ENCODE peak calls at places on chromosomes 6 and 20, in ten cellular contexts. O is IMR-90, H is body of pancreas, U is heart left ventricle, W is ovary, X is testis, C is adrenal gland, R is vagina, V is GM12891, Y is lower leg skin. N is an unnamed sample.

GRCh38 chr20:8156603-8157079 is 24.6 kb downstream of the PLCB1 start:
- DNase-seq in O (peak; percentile 59), H (no peak), U (no peak), W (no peak), X (no peak), C (peak; percentile 31), R (no peak), V (no peak), Y (no peak), N (no peak)

GRCh38 chr20:37386505-37387201 is 40.7 kb downstream of the SRC start:
- DNase-seq in O (no peak), H (no peak), U (no peak), W (peak; percentile 15), X (no peak), C (no peak), R (no peak), V (no peak), Y (no peak), N (no peak)

GRCh38 chr20:3045816-3046676 is at the start of gene MRPS26:
- DNase-seq in O (peak; percentile 81), H (peak; percentile 92), U (peak; percentile 95), W (peak; percentile 88), X (peak; percentile 94), C (peak; percentile 93), R (no peak), V (peak; percentile 96), Y (peak; percentile 80), N (peak; percentile 86)

GRCh38 chr20:48912065-48912464 is 9.4 kb upstream of the ARFGEF2 start:
- DNase-seq in O (no peak), H (no peak), U (no peak), W (no peak), X (no peak), C (no peak), R (no peak), V (no peak), Y (no peak), N (no peak)

GRCh38 chr20:50980071-50980681 is 21.6 kb downstream of the MOCS3 start:
- DNase-seq in O (peak; percentile 100), H (no peak), U (no peak), W (no peak), X (no peak), C (peak; percentile 44), R (no peak), V (no peak), Y (no peak), N (no peak)

GRCh38 chr6:137015943-137016342 is 28.8 kb downstream of the IL20RA start:
- DNase-seq in O (no peak), H (no peak), U (no peak), W (no peak), X (no peak), C (no peak), R (no peak), V (no peak), Y (no peak), N (no peak)

GRCh38 chr6:163180874-163181541 is 233.5 kb upstream of the QKI start:
- DNase-seq in O (no peak), H (peak; percentile 77), U (peak; percentile 86), W (no peak), X (peak; percentile 93), C (peak; percentile 85), R (no peak), V (no peak), Y (peak; percentile 50), N (peak; percentile 87)

GRCh38 chr6:23106951-23107350 is 537.6 kb downstream of the HDGFL1 start:
- DNase-seq in O (peak; percentile 92), H (no peak), U (no peak), W (no peak), X (no peak), C (no peak), R (no peak), V (no peak), Y (no peak), N (no peak)

GRCh38 chr20:13485576-13485975 is 153.2 kb downstream of the TASP1 start:
- DNase-seq in O (no peak), H (no peak), U (no peak), W (no peak), X (no peak), C (no peak), R (no peak), V (no peak), Y (no peak), N (no peak)

GRCh38 chr6:78243519-78243918 is 590.7 kb downstream of the MEI4 start:
- DNase-seq in O (peak; percentile 8), H (no peak), U (no peak), W (no peak), X (no peak), C (no peak), R (no peak), V (no peak), Y (no peak), N (no peak)

GRCh38 chr6:21586760-21587181 is 6.8 kb upstream of the SOX4 start:
- DNase-seq in O (no peak), H (no peak), U (no peak), W (no peak), X (peak; percentile 69), C (no peak), R (no peak), V (no peak), Y (no peak), N (peak; percentile 21)

DNA sequence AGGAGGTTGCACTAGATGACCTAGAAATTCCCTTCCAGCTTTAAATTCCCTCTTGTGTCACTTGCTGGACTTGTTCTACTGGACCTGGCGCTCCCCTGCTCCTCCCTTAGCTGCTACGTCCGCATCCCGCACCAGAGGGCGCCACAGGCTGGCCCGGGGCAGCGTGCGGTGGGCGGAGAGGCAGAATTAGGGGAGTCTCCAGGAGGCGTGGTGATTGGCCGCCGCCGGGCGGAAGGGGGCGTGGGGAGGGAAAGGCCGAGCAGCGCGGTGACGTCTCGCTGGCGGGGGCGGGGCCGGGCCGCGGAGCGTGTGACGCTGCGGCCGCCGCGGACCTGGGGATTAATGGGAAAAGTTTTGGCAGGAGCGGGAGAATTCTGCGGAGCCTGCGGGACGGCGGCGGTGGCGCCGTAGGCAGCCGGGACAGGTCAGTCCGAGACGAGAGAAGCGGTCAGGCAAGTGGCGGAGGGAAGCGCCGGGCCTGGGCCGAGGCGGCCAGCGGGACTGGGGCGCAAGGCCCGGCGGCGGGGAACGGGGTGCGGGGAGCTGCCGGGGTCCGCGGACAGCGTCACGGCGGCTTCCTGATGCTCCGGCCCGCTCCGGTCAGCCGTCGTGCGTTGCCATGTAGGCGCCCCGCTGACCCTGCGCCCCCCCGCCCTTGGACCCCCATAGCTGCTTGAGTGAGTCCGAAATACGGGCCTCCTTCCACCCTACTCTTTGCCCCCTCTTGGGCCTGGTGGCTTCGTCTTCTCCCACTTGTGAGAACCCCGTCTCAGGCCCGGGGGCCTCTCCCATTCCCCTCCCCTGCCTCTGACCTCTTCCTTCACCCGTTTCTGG is at the start of gene PPARD:
- DNase-seq in O (peak; percentile 92), H (peak; percentile 99), U (peak; percentile 100), W (peak; percentile 99), X (peak; percentile 99), C (peak; percentile 98), R (peak; percentile 98), V (peak; percentile 99), Y (peak; percentile 97), N (peak; percentile 99)
- TF ChIP-seq POLR2A in O (peak; percentile 93), H (peak; percentile 86), U (peak; percentile 87), W (peak; percentile 86), X (peak; percentile 56), C (peak; percentile 71), R (peak; percentile 74), V (no peak), Y (no peak), N (peak; percentile 44)

DNA sequence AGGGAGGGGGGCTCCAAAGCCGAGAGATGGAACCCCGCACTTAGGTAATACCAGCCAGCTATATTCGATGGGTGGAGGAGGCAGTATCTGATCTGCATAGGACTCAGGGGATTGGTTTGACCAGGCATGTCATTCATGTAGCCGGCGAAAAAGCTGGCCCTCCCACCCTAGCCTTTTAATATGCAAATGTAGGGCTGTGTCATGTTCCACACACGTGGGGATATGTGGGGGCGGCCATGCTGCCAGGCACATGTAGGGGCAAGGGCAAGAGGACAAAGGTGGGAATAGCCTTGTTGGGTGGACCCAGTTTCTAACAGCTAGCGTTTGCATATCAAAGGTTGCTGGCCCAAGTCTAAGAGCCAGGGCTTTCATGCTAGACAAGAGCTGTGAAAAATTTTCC is 39.1 kb upstream of the DDR1 start:
- DNase-seq in O (no peak), H (no peak), U (no peak), W (no peak), X (no peak), C (no peak), R (no peak), V (no peak), Y (no peak), N (no peak)
- TF ChIP-seq POLR2A in O (no peak), H (no peak), U (no peak), W (no peak), X (no peak), C (no peak), R (no peak), V (no peak), Y (no peak), N (no peak)

DNA sequence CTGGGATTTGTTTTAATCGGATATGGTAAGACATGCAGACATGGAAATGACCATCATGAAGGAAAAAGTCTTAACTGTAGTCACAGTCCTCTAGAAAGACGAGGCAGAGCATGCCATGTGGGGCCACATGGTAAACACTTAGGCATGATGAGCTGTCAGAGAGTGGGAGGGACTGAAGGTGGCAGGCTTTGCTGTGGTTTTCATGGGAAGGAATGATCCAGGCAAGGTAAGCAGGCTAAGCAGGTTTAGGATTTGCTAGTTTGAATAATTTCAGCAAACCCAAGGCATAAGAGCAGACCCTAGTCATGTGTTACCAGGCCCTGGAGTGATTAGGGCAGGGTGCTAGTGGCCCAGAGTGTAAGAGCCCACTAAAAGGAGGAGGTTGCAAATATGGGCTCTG is 47.2 kb upstream of the STMND1 start:
- DNase-seq in O (no peak), H (no peak), U (no peak), W (no peak), X (no peak), C (no peak), R (no peak), V (no peak), Y (no peak), N (no peak)
- TF ChIP-seq POLR2A in O (no peak), H (no peak), U (no peak), W (no peak), X (no peak), C (no peak), R (no peak), V (no peak), Y (no peak), N (no peak)

GRCh38 chr6:25960689-25961088 is 1.9 kb upstream of the TRIM38 start:
- DNase-seq in O (no peak), H (no peak), U (no peak), W (no peak), X (no peak), C (no peak), R (no peak), V (no peak), Y (no peak), N (no peak)

GRCh38 chr6:25961619-25962367 is 809 bp upstream of the TRIM38 start:
- DNase-seq in O (no peak), H (no peak), U (no peak), W (no peak), X (no peak), C (no peak), R (peak; percentile 90), V (no peak), Y (no peak), N (no peak)

GRCh38 chr6:25963426-25964123 is 973 bp downstream of the TRIM38 start:
- DNase-seq in O (peak; percentile 16), H (peak; percentile 12), U (no peak), W (no peak), X (no peak), C (no peak), R (no peak), V (no peak), Y (no peak), N (peak; percentile 5)

GRCh38 chr6:25959890-25960531 is 2.6 kb upstream of the TRIM38 start:
- DNase-seq in O (peak; percentile 35), H (no peak), U (no peak), W (no peak), X (no peak), C (no peak), R (no peak), V (no peak), Y (no peak), N (no peak)

GRCh38 chr6:25962368-25963127 is at the start of gene TRIM38:
- DNase-seq in O (peak; percentile 89), H (peak; percentile 80), U (no peak), W (peak; percentile 81), X (peak; percentile 86), C (peak; percentile 86), R (peak; percentile 94), V (peak; percentile 42), Y (peak; percentile 94), N (peak; percentile 58)
- TF ChIP-seq POLR2A in O (peak; percentile 93), H (peak; percentile 94), U (no peak), W (peak; percentile 71), X (peak; percentile 25), C (peak; percentile 84), R (peak; percentile 95), V (peak; percentile 98), Y (peak; percentile 64), N (peak; percentile 92)

N was measured in erythroblast.